ENCODE peak calls at places on chromosomes 3 and 15, in five cellular contexts. J is A549, F is HepG2, I is K562, B is GM12878. M is an unnamed sample.

GRCh38 chr15:73946795-73947370 is 20.6 kb downstream of the LOXL1 start:
- DNase-seq in J (no peak), F (no peak), I (no peak), B (no peak), M (no peak)

GRCh38 chr3:15295506-15295905 is 36.9 kb downstream of the SH3BP5 start:
- DNase-seq in J (no peak), F (no peak), I (no peak), B (no peak), M (no peak)

GRCh38 chr3:11060500-11061251 is 68.1 kb downstream of the SLC6A1 start:
- DNase-seq in J (peak; percentile 71), F (peak; percentile 12), I (peak; percentile 74), B (no peak), M (peak; percentile 80)

GRCh38 chr15:74168673-74169274 is 4.7 kb upstream of the ISLR start:
- DNase-seq in J (no peak), F (no peak), I (no peak), B (no peak), M (no peak)

GRCh38 chr3:54999801-55000200 is 71.9 kb upstream of the LRTM1 start:
- DNase-seq in J (no peak), F (no peak), I (no peak), B (no peak), M (no peak)

GRCh38 chr3:136753112-136753939 is 1.1 kb upstream of the STAG1 start:
- DNase-seq in J (no peak), F (no peak), I (no peak), B (no peak), M (no peak)

GRCh38 chr3:14368885-14369284 is 33.5 kb upstream of the SLC6A6 start:
- DNase-seq in J (no peak), F (no peak), I (no peak), B (no peak), M (no peak)

GRCh38 chr3:127857270-127857801 is 35.0 kb upstream of the MGLL start:
- DNase-seq in J (peak; percentile 30), F (no peak), I (no peak), B (no peak), M (no peak)

GRCh38 chr3:168162172-168162571 is 66.4 kb upstream of the GOLIM4 start:
- DNase-seq in J (no peak), F (no peak), I (no peak), B (no peak), M (no peak)

GRCh38 chr3:42036483-42036823 is 54.7 kb upstream of the TRAK1 start:
- DNase-seq in J (peak; percentile 62), F (peak; percentile 58), I (no peak), B (no peak), M (no peak)

DNA sequence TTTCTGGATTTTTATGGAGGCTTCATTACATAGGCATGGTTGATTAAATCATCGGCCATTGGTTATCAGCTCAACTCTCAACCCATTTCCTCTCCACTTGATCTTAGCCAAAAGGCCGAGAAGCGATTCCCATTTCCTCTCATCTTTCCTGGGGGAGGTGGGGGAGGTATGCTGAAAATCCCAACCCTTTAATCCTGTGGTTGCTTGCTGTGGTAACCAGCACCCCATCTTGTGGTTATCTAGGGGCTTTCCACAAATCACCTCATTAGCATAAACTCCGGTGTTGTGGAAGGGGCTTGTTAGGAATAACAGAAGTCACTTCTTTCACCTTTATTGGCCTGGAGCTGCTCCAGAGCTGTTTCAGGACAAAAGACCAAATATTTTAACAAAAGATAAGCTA is 20.9 kb downstream of the PDE8A start:
- DNase-seq in J (no peak), F (no peak), I (no peak), B (no peak), M (no peak)
- TF ChIP-seq ESRRA in J (no peak), F (no peak), I (no peak), B (no peak), M (no peak)

DNA sequence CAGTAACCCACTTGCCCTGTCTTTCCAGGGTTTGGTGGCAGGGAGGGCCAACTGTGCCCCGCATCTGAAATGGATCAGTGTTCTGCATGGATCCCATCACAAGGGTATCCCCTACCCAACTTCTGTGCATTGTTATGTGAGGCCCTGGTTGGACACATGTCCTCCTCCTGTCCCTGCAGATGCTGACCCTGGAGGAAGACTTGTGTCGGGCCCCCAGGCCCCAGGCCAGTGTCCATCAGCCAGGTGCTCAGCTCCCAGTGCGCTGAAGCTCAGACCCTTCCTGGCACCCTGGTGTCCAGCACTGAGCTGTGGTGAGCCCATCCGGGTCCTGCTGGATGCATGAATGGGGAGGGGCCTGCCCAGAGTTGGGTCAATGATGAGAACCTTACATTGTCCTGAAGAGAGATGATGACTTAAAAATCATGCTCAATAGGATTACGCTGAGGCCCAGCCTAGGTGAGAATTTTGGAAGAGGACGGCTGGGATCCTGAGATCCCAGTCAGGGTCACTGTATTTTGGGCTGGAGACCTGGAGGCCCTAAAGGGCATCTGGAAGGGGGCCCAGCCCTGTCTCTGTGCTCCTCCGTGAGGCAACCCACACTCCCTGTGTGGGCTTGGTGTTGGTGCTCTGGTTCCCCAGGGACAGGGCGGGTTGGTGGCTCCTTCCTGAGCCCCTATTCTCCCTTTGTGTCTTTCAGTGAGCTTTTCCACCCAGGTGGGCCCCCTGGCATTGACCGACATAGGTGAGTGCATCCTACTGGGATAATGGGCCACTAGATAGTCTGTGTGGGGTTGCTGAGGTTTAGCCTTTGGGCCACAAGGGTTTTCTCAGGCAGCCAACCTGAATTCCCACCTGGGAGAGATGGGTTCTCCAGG is 199.1 kb downstream of the UBE3A start:
- DNase-seq in J (no peak), F (no peak), I (no peak), B (no peak), M (no peak)
- TF ChIP-seq ESRRA in J (no peak), F (no peak), I (no peak), B (no peak), M (no peak)

GRCh38 chr15:76823903-76824302 is 81.2 kb downstream of the SCAPER start:
- DNase-seq in J (no peak), F (no peak), I (no peak), B (no peak), M (no peak)
- TF ChIP-seq ESRRA in J (no peak), F (no peak), I (no peak), B (no peak), M (no peak)

GRCh38 chr3:28916713-28917499 is 364.0 kb upstream of the RBMS3 start:
- DNase-seq in J (peak; percentile 20), F (no peak), I (no peak), B (peak; percentile 61), M (peak; percentile 19)
- TF ChIP-seq ESRRA in J (no peak), F (no peak), I (no peak), B (no peak), M (no peak)

M was measured in WTC11.